ENCODE peak calls at places on chromosomes 16 and 17, in six cellular contexts. X is A549, E is cardiac septum, B is stomach, C is A673, F is skeletal muscle cell. Y is an unnamed sample.

GRCh38 chr16:86085161-86085611 is 186.2 kb downstream of the IRF8 start:
- DNase-seq in F (no peak), B (no peak), C (no peak), E (peak; percentile 66), X (no peak), Y (no peak)

GRCh38 chr16:85529489-85530369 is 83.4 kb upstream of the GSE1 start:
- DNase-seq in E (no peak), B (no peak), X (no peak), F (no peak), C (no peak), Y (no peak)

GRCh38 chr16:1579214-1579613 is 32.7 kb downstream of the IFT140 start:
- DNase-seq in F (no peak), C (no peak), B (no peak), E (no peak), X (no peak), Y (no peak)

GRCh38 chr17:82424001-82424862 is 5.8 kb upstream of the OGFOD3 start:
- DNase-seq in X (no peak), C (peak; percentile 67), B (peak; percentile 45), F (no peak), E (no peak), Y (peak; percentile 34)

GRCh38 chr17:32283745-32284207 is 18.1 kb downstream of the RHBDL3 start:
- DNase-seq in E (no peak), F (no peak), X (no peak), B (no peak), C (no peak), Y (no peak)

GRCh38 chr16:12917653-12918052 is 16.3 kb downstream of the SHISA9 start:
- DNase-seq in F (no peak), X (peak; percentile 27), E (no peak), B (no peak), C (no peak), Y (no peak)

GRCh38 chr17:42695500-42695899 is 13.2 kb downstream of the CNTNAP1 start:
- DNase-seq in B (no peak), E (peak; percentile 41), C (no peak), F (no peak), X (no peak), Y (no peak)

GRCh38 chr16:71564377-71564967 is 12.4 kb downstream of the TAT start:
- DNase-seq in B (no peak), E (no peak), C (no peak), X (no peak), F (no peak), Y (no peak)

GRCh38 chr17:47957591-47958490 is at the start of gene PRR15L:
- DNase-seq in B (peak; percentile 93), C (no peak), E (no peak), F (no peak), X (no peak), Y (no peak)

GRCh38 chr16:27795992-27796614 is 246.2 kb downstream of the KATNIP start:
- DNase-seq in C (peak; percentile 49), F (no peak), B (peak; percentile 40), E (no peak), X (no peak), Y (peak; percentile 57)

GRCh38 chr17:62964506-62964905 is 1.5 kb upstream of the TANC2 start:
- DNase-seq in B (no peak), C (no peak), F (no peak), E (no peak), X (no peak), Y (no peak)

GRCh38 chr17:6488008-6488539 is 43.8 kb downstream of the PIMREG start:
- DNase-seq in B (no peak), F (no peak), C (no peak), X (no peak), E (no peak), Y (no peak)

GRCh38 chr16:88303890-88304819 is 78.6 kb upstream of the ZNF469 start:
- DNase-seq in X (peak; percentile 38), F (peak; percentile 96), E (no peak), C (no peak), B (no peak), Y (no peak)

GRCh38 chr16:165539-166374 is at the start of gene HBM:
- DNase-seq in X (no peak), C (no peak), F (no peak), B (no peak), E (no peak), Y (no peak)

GRCh38 chr17:42181851-42182207 is 887 bp upstream of the KCNH4 start:
- DNase-seq in X (no peak), C (no peak), F (no peak), E (no peak), B (no peak), Y (no peak)

GRCh38 chr16:66490774-66491715 is 58.9 kb downstream of the TK2 start:
- DNase-seq in E (peak; percentile 62), B (peak; percentile 23), X (no peak), C (no peak), F (no peak), Y (no peak)

GRCh38 chr16:49464877-49465504 is 91.4 kb downstream of the C16orf78 start:
- DNase-seq in B (peak; percentile 20), E (no peak), F (no peak), C (no peak), X (no peak), Y (no peak)

GRCh38 chr17:36509272-36509985 is 22.9 kb downstream of the ZNHIT3 start:
- DNase-seq in X (no peak), F (no peak), B (no peak), C (no peak), E (peak; percentile 51), Y (no peak)

GRCh38 chr17:27760069-27760885 is 40.1 kb downstream of the NOS2 start:
- DNase-seq in F (no peak), C (peak; percentile 55), X (peak; percentile 45), B (peak; percentile 79), E (peak; percentile 84), Y (peak; percentile 35)

GRCh38 chr16:19415918-19416317 is 1.8 kb upstream of the TMC5 start:
- DNase-seq in X (no peak), C (no peak), F (no peak), B (no peak), E (no peak), Y (no peak)

GRCh38 chr17:82553210-82553930 is 33.8 kb downstream of the FOXK2 start:
- DNase-seq in E (no peak), F (no peak), X (no peak), C (no peak), B (no peak), Y (no peak)

GRCh38 chr16:754208-755097 is 6.1 kb upstream of the MSLN start:
- DNase-seq in X (no peak), E (no peak), F (no peak), C (no peak), B (no peak), Y (no peak)

GRCh38 chr17:64024781-64025731 is 4.6 kb upstream of the ICAM2 start:
- DNase-seq in B (no peak), E (no peak), C (no peak), F (no peak), X (no peak), Y (peak; percentile 51)

GRCh38 chr16:1152123-1152638 is 725 bp upstream of the CACNA1H start:
- DNase-seq in E (no peak), X (peak; percentile 24), C (peak; percentile 51), F (no peak), B (no peak), Y (no peak)

Y was measured in RKO.